ENCODE peak calls at places on chromosomes 12 and 14, in seven cellular contexts. C, G, O, Y, I, T and Q are unnamed samples.

GRCh38 chr12:14927267-14927666 is 11.1 kb downstream of the ERP27 start:
- DNase-seq in Y (no peak), O (no peak), I (no peak), G (no peak), C (no peak), T (no peak), Q (no peak)

GRCh38 chr12:57093412-57094193 is 4.7 kb downstream of the NAB2 start:
- DNase-seq in C (no peak), Y (peak; percentile 67), T (peak; percentile 77), I (peak; percentile 77), O (peak; percentile 75), G (peak; percentile 70), Q (peak; percentile 76)

GRCh38 chr12:131085816-131086591 is 132.3 kb downstream of the ADGRD1 start:
- DNase-seq in C (no peak), T (no peak), Y (no peak), O (peak; percentile 6), I (no peak), G (no peak), Q (no peak)

GRCh38 chr12:100142851-100143559 is at the start of gene BLTP3B:
- DNase-seq in O (peak; percentile 95), C (no peak), Y (peak; percentile 91), T (peak; percentile 69), G (peak; percentile 91), I (peak; percentile 96), Q (peak; percentile 96)

GRCh38 chr14:100899841-100900771 is 3.4 kb downstream of the RTL1 start:
- DNase-seq in G (no peak), I (peak; percentile 37), O (no peak), Y (peak; percentile 19), T (no peak), C (no peak), Q (no peak)

GRCh38 chr14:37253905-37254304 is 56.2 kb downstream of the MIPOL1 start:
- DNase-seq in C (peak; percentile 14), T (peak; percentile 62), G (no peak), O (no peak), Y (peak; percentile 6), I (no peak), Q (no peak)

GRCh38 chr14:35215110-35215872 is 76.9 kb upstream of the PSMA6 start:
- DNase-seq in G (no peak), C (peak; percentile 41), Y (no peak), O (no peak), T (peak; percentile 31), I (peak; percentile 51), Q (no peak)

GRCh38 chr12:90211017-90211416 is 502.4 kb upstream of the ATP2B1 start:
- DNase-seq in C (no peak), G (no peak), O (no peak), T (peak; percentile 77), Y (no peak), I (peak; percentile 19), Q (no peak)

GRCh38 chr12:52848661-52849255 is at the start of gene KRT78:
- DNase-seq in I (no peak), O (no peak), G (no peak), C (no peak), T (no peak), Y (no peak), Q (no peak)

GRCh38 chr14:100750762-100751699 is 24.3 kb downstream of the DLK1 start:
- DNase-seq in O (no peak), I (no peak), Y (no peak), G (no peak), T (no peak), C (no peak), Q (no peak)

GRCh38 chr14:35506927-35507326 is 27.0 kb upstream of the INSM2 start:
- DNase-seq in I (no peak), O (no peak), G (no peak), C (no peak), T (no peak), Y (no peak), Q (no peak)

GRCh38 chr12:53929527-53929926 is 9.1 kb upstream of the HOXC13 start:
- DNase-seq in O (no peak), T (no peak), G (no peak), Y (no peak), I (no peak), C (no peak), Q (no peak)

GRCh38 chr12:43758247-43758727 is 303 bp downstream of the PUS7L start:
- DNase-seq in O (peak; percentile 30), C (no peak), I (peak; percentile 54), T (no peak), Y (peak; percentile 41), G (no peak), Q (peak; percentile 31)

GRCh38 chr12:1083888-1084262 is 92.9 kb downstream of the ERC1 start:
- DNase-seq in I (peak; percentile 70), C (peak; percentile 52), O (no peak), Y (peak; percentile 86), G (no peak), T (no peak), Q (no peak)

GRCh38 chr12:115199831-115200230 is 515.9 kb upstream of the TBX3 start:
- DNase-seq in C (peak; percentile 32), O (no peak), I (no peak), G (no peak), Y (no peak), T (no peak), Q (no peak)

GRCh38 chr12:50353404-50353803 is 43.0 kb downstream of the FAM186A start:
- DNase-seq in Y (no peak), C (no peak), I (no peak), T (no peak), O (no peak), G (no peak), Q (no peak)

GRCh38 chr14:60722836-60723217 is 1.3 kb downstream of the SIX4 start:
- DNase-seq in I (peak; percentile 56), G (no peak), T (no peak), C (no peak), O (peak; percentile 43), Y (peak; percentile 25), Q (no peak)

GRCh38 chr12:75364918-75365317 is 26.0 kb upstream of the GLIPR1L2 start:
- DNase-seq in O (no peak), T (no peak), C (peak; percentile 66), I (no peak), Y (no peak), G (no peak), Q (no peak)

GRCh38 chr14:49017451-49017850 is 568.7 kb downstream of the RPS29 start:
- DNase-seq in C (no peak), G (no peak), T (no peak), I (no peak), O (no peak), Y (no peak), Q (no peak)

GRCh38 chr14:28745176-28745575 is 21.4 kb upstream of the FOXG1 start:
- DNase-seq in O (no peak), G (no peak), T (no peak), C (no peak), Y (no peak), I (no peak), Q (no peak)

GRCh38 chr14:96702831-96703230 is 94.4 kb upstream of the VRK1 start:
- DNase-seq in T (no peak), Y (no peak), G (no peak), C (no peak), I (no peak), O (no peak), Q (no peak)

GRCh38 chr14:96693252-96693820 is 103.8 kb upstream of the VRK1 start:
- DNase-seq in O (no peak), Y (no peak), T (no peak), I (no peak), C (no peak), G (no peak), Q (no peak)

GRCh38 chr14:96693986-96694385 is 103.2 kb upstream of the VRK1 start:
- DNase-seq in G (no peak), T (no peak), Y (no peak), O (no peak), I (no peak), C (no peak), Q (no peak)

GRCh38 chr14:96699666-96700065 is 97.5 kb upstream of the VRK1 start:
- DNase-seq in T (no peak), O (no peak), I (no peak), Y (no peak), C (no peak), G (no peak), Q (no peak)

DNA sequence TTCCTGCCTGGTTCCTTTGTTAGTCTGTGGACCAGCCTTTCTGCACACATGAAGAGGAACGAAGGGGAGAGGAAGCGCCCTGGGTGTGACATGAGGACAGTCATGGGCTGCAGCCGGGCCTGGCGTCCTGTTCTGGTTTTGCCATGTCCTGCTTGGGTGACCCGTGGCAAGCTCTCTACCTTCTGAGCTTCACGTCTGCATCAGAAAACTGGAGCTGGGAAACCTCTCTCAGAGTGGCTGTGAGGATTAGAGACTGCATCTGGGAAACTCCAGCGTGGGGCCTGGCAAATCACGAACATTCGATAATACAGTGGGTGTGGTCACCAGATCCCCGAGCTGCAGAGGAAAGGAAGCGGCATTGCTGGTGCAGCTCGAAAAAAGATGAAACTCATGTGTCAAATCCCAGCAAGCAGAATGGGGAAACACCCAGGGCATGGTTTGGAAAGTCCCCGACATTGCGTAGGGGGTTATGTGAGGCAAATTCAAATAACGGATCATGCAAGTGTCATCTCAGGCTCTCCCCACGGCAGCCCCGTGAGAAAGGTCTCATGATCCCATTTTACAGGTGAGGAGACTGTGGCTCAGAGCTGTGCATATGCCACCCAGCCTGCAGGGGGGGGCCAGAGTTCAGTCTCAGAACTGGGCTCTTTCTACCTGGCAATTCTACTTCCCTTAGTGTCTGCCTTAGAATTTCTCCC is 98.2 kb upstream of the VRK1 start:
- DNase-seq in T (no peak), I (no peak), Y (no peak), C (no peak), O (no peak), G (no peak), Q (no peak)
- TF ChIP-seq CTCF in T (no peak), I (no peak), Y (no peak), C (no peak), O (no peak), G (no peak), Q (no peak)

GRCh38 chr14:65117795-65118746 is 15.8 kb upstream of the MAX start:
- DNase-seq in C (no peak), T (no peak), I (no peak), G (no peak), Y (peak; percentile 8), O (no peak), Q (no peak)
- TF ChIP-seq CTCF in C (no peak), T (no peak), I (no peak), G (no peak), Y (no peak), O (no peak), Q (no peak)

DNA sequence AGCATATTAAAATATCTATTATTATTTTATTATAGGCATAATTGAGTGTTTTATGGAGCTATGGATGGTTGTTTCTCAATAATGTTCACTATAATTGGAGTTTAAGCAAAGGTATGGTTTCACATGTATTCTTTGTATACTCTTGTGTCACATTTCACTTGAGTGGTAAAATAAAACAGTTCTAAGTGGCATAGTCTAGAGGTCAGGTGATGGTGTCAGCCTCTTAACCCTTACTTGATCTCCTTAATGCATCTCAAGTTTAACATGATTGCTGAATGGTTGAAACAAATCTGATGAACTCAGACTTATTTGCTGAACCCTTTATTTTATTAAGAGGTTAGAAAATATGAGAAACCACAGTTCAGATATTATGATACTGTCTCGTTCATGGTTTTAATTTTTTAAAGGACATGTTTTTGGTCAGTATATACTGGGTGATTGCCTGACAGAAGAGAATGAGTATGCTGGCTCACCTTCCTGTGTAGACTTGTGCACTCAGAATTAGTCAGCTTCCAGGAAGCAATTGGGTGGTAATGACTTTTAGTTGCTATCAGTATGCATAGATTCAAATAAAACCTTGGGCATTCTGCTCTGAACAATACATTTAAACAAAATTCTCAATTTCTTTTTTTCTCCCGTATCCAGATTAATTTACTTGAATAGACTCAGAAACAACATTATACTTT is 464.6 kb downstream of the PCNX1 start:
- DNase-seq in O (no peak), T (peak; percentile 84), I (peak; percentile 15), Y (no peak), G (no peak), C (no peak), Q (no peak)
- TF ChIP-seq CTCF in O (no peak), T (no peak), I (no peak), Y (no peak), G (no peak), C (no peak), Q (no peak)

GRCh38 chr12:30457621-30458289 is 237.9 kb downstream of the IPO8 start:
- DNase-seq in G (no peak), O (peak; percentile 9), Y (no peak), C (peak; percentile 10), T (peak; percentile 71), I (peak; percentile 71), Q (no peak)
- TF ChIP-seq CTCF in G (no peak), O (no peak), Y (peak; percentile 35), C (peak; percentile 31), T (peak; percentile 51), I (peak; percentile 51), Q (no peak)